ENCODE peak calls at places on chromosomes 2 and 18, in nine cellular contexts. One of them, this sample, is unnamed.

GRCh38 chr2:160418398-160418765 is 75.2 kb downstream of the RBMS1 start:
- DNase-seq in H9: no peak
- DNase-seq in activated effector memory CD4-positive, alpha-beta T cell treated with anti-CD3 and anti-CD28 coated beads, Interleukin-2, amount 50 U/mL, for 16 hours: no peak
- DNase-seq in stimulated activated CD4-positive, alpha-beta T cell treated with anti-CD3 and anti-CD28 coated beads, Interleukin-12 subunit alpha, Interleukin-12 subunit beta, amount 100 ng/mL, for 4 hours: no peak
- DNase-seq in cardiac muscle cell: no peak
- DNase-seq in GM10248: no peak
- DNase-seq in activated naive CD4-positive, alpha-beta T cell treated with anti-CD3 and anti-CD28 coated beads, Interleukin-2, amount 50 U/mL, for 16 hours: no peak
- DNase-seq in NCI-H2081: no peak
- DNase-seq in naive thymus-derived CD8-positive, alpha-beta T cell: no peak
- DNase-seq in this sample: no peak

GRCh38 chr2:67524777-67525176 is 127.6 kb downstream of the ETAA1 start:
- DNase-seq in naive thymus-derived CD8-positive, alpha-beta T cell: no peak
- DNase-seq in activated effector memory CD4-positive, alpha-beta T cell treated with anti-CD3 and anti-CD28 coated beads, Interleukin-2, amount 50 U/mL, for 16 hours: no peak
- DNase-seq in stimulated activated CD4-positive, alpha-beta T cell treated with anti-CD3 and anti-CD28 coated beads, Interleukin-12 subunit alpha, Interleukin-12 subunit beta, amount 100 ng/mL, for 4 hours: no peak
- DNase-seq in GM10248: no peak
- DNase-seq in NCI-H2081: no peak
- DNase-seq in H9: no peak
- DNase-seq in cardiac muscle cell: no peak
- DNase-seq in activated naive CD4-positive, alpha-beta T cell treated with anti-CD3 and anti-CD28 coated beads, Interleukin-2, amount 50 U/mL, for 16 hours: no peak
- DNase-seq in this sample: no peak

GRCh38 chr2:21099281-21099907 is 24.4 kb upstream of the TDRD15 start:
- DNase-seq in naive thymus-derived CD8-positive, alpha-beta T cell: no peak
- DNase-seq in activated effector memory CD4-positive, alpha-beta T cell treated with anti-CD3 and anti-CD28 coated beads, Interleukin-2, amount 50 U/mL, for 16 hours: no peak
- DNase-seq in NCI-H2081: no peak
- DNase-seq in cardiac muscle cell: no peak
- DNase-seq in H9: no peak
- DNase-seq in activated naive CD4-positive, alpha-beta T cell treated with anti-CD3 and anti-CD28 coated beads, Interleukin-2, amount 50 U/mL, for 16 hours: no peak
- DNase-seq in stimulated activated CD4-positive, alpha-beta T cell treated with anti-CD3 and anti-CD28 coated beads, Interleukin-12 subunit alpha, Interleukin-12 subunit beta, amount 100 ng/mL, for 4 hours: no peak
- DNase-seq in GM10248: no peak
- DNase-seq in this sample: no peak

GRCh38 chr2:230888824-230889400 is 24.2 kb downstream of the ITM2C start:
- DNase-seq in H9: no peak
- DNase-seq in GM10248: no peak
- DNase-seq in activated naive CD4-positive, alpha-beta T cell treated with anti-CD3 and anti-CD28 coated beads, Interleukin-2, amount 50 U/mL, for 16 hours: no peak
- DNase-seq in activated effector memory CD4-positive, alpha-beta T cell treated with anti-CD3 and anti-CD28 coated beads, Interleukin-2, amount 50 U/mL, for 16 hours: no peak
- DNase-seq in naive thymus-derived CD8-positive, alpha-beta T cell: no peak
- DNase-seq in stimulated activated CD4-positive, alpha-beta T cell treated with anti-CD3 and anti-CD28 coated beads, Interleukin-12 subunit alpha, Interleukin-12 subunit beta, amount 100 ng/mL, for 4 hours: no peak
- DNase-seq in cardiac muscle cell: no peak
- DNase-seq in NCI-H2081: no peak
- DNase-seq in this sample: no peak

GRCh38 chr18:46555724-46556123 is 101.3 kb downstream of the LOXHD1 start:
- DNase-seq in naive thymus-derived CD8-positive, alpha-beta T cell: no peak
- DNase-seq in H9: peak; percentile 63
- DNase-seq in cardiac muscle cell: peak; percentile 12
- DNase-seq in activated naive CD4-positive, alpha-beta T cell treated with anti-CD3 and anti-CD28 coated beads, Interleukin-2, amount 50 U/mL, for 16 hours: no peak
- DNase-seq in GM10248: peak; percentile 57
- DNase-seq in activated effector memory CD4-positive, alpha-beta T cell treated with anti-CD3 and anti-CD28 coated beads, Interleukin-2, amount 50 U/mL, for 16 hours: no peak
- DNase-seq in NCI-H2081: peak; percentile 8
- DNase-seq in stimulated activated CD4-positive, alpha-beta T cell treated with anti-CD3 and anti-CD28 coated beads, Interleukin-12 subunit alpha, Interleukin-12 subunit beta, amount 100 ng/mL, for 4 hours: no peak
- DNase-seq in this sample: peak; percentile 77

GRCh38 chr18:26999797-27000196 is 134.3 kb upstream of the AQP4 start:
- DNase-seq in stimulated activated CD4-positive, alpha-beta T cell treated with anti-CD3 and anti-CD28 coated beads, Interleukin-12 subunit alpha, Interleukin-12 subunit beta, amount 100 ng/mL, for 4 hours: no peak
- DNase-seq in activated effector memory CD4-positive, alpha-beta T cell treated with anti-CD3 and anti-CD28 coated beads, Interleukin-2, amount 50 U/mL, for 16 hours: no peak
- DNase-seq in NCI-H2081: no peak
- DNase-seq in GM10248: no peak
- DNase-seq in activated naive CD4-positive, alpha-beta T cell treated with anti-CD3 and anti-CD28 coated beads, Interleukin-2, amount 50 U/mL, for 16 hours: no peak
- DNase-seq in H9: no peak
- DNase-seq in cardiac muscle cell: no peak
- DNase-seq in naive thymus-derived CD8-positive, alpha-beta T cell: no peak
- DNase-seq in this sample: no peak

GRCh38 chr2:73759904-73760303 is 20.0 kb downstream of the DUSP11 start:
- DNase-seq in activated naive CD4-positive, alpha-beta T cell treated with anti-CD3 and anti-CD28 coated beads, Interleukin-2, amount 50 U/mL, for 16 hours: no peak
- DNase-seq in naive thymus-derived CD8-positive, alpha-beta T cell: no peak
- DNase-seq in cardiac muscle cell: peak; percentile 78
- DNase-seq in H9: no peak
- DNase-seq in NCI-H2081: no peak
- DNase-seq in activated effector memory CD4-positive, alpha-beta T cell treated with anti-CD3 and anti-CD28 coated beads, Interleukin-2, amount 50 U/mL, for 16 hours: no peak
- DNase-seq in GM10248: no peak
- DNase-seq in stimulated activated CD4-positive, alpha-beta T cell treated with anti-CD3 and anti-CD28 coated beads, Interleukin-12 subunit alpha, Interleukin-12 subunit beta, amount 100 ng/mL, for 4 hours: no peak
- DNase-seq in this sample: no peak

GRCh38 chr2:236107971-236108625 is 60.1 kb downstream of the GBX2 start:
- DNase-seq in activated effector memory CD4-positive, alpha-beta T cell treated with anti-CD3 and anti-CD28 coated beads, Interleukin-2, amount 50 U/mL, for 16 hours: peak; percentile 61
- DNase-seq in NCI-H2081: no peak
- DNase-seq in H9: peak; percentile 36
- DNase-seq in GM10248: no peak
- DNase-seq in activated naive CD4-positive, alpha-beta T cell treated with anti-CD3 and anti-CD28 coated beads, Interleukin-2, amount 50 U/mL, for 16 hours: no peak
- DNase-seq in naive thymus-derived CD8-positive, alpha-beta T cell: no peak
- DNase-seq in cardiac muscle cell: no peak
- DNase-seq in stimulated activated CD4-positive, alpha-beta T cell treated with anti-CD3 and anti-CD28 coated beads, Interleukin-12 subunit alpha, Interleukin-12 subunit beta, amount 100 ng/mL, for 4 hours: no peak
- DNase-seq in this sample: no peak

GRCh38 chr18:58363767-58364540 is 264.9 kb downstream of the ALPK2 start:
- DNase-seq in cardiac muscle cell: peak; percentile 19
- DNase-seq in naive thymus-derived CD8-positive, alpha-beta T cell: no peak
- DNase-seq in activated naive CD4-positive, alpha-beta T cell treated with anti-CD3 and anti-CD28 coated beads, Interleukin-2, amount 50 U/mL, for 16 hours: no peak
- DNase-seq in GM10248: no peak
- DNase-seq in activated effector memory CD4-positive, alpha-beta T cell treated with anti-CD3 and anti-CD28 coated beads, Interleukin-2, amount 50 U/mL, for 16 hours: no peak
- DNase-seq in NCI-H2081: no peak
- DNase-seq in H9: no peak
- DNase-seq in stimulated activated CD4-positive, alpha-beta T cell treated with anti-CD3 and anti-CD28 coated beads, Interleukin-12 subunit alpha, Interleukin-12 subunit beta, amount 100 ng/mL, for 4 hours: no peak
- DNase-seq in this sample: no peak

GRCh38 chr2:128789221-128789620 is 470.6 kb upstream of the HS6ST1 start:
- DNase-seq in NCI-H2081: no peak
- DNase-seq in naive thymus-derived CD8-positive, alpha-beta T cell: no peak
- DNase-seq in stimulated activated CD4-positive, alpha-beta T cell treated with anti-CD3 and anti-CD28 coated beads, Interleukin-12 subunit alpha, Interleukin-12 subunit beta, amount 100 ng/mL, for 4 hours: no peak
- DNase-seq in H9: no peak
- DNase-seq in activated effector memory CD4-positive, alpha-beta T cell treated with anti-CD3 and anti-CD28 coated beads, Interleukin-2, amount 50 U/mL, for 16 hours: no peak
- DNase-seq in activated naive CD4-positive, alpha-beta T cell treated with anti-CD3 and anti-CD28 coated beads, Interleukin-2, amount 50 U/mL, for 16 hours: no peak
- DNase-seq in cardiac muscle cell: no peak
- DNase-seq in GM10248: no peak
- DNase-seq in this sample: no peak

GRCh38 chr2:144886847-144887246 is 366.9 kb upstream of the ZEB2 start:
- DNase-seq in naive thymus-derived CD8-positive, alpha-beta T cell: no peak
- DNase-seq in NCI-H2081: no peak
- DNase-seq in activated effector memory CD4-positive, alpha-beta T cell treated with anti-CD3 and anti-CD28 coated beads, Interleukin-2, amount 50 U/mL, for 16 hours: no peak
- DNase-seq in cardiac muscle cell: peak; percentile 82
- DNase-seq in GM10248: no peak
- DNase-seq in stimulated activated CD4-positive, alpha-beta T cell treated with anti-CD3 and anti-CD28 coated beads, Interleukin-12 subunit alpha, Interleukin-12 subunit beta, amount 100 ng/mL, for 4 hours: no peak
- DNase-seq in H9: no peak
- DNase-seq in activated naive CD4-positive, alpha-beta T cell treated with anti-CD3 and anti-CD28 coated beads, Interleukin-2, amount 50 U/mL, for 16 hours: no peak
- DNase-seq in this sample: no peak

This sample was measured in WTC11.